ENCODE peak calls at places on chromosomes 11 and 22, in four cellular contexts. P, U, N and V are unnamed samples.

GRCh38 chr11:85947431-85948272 is 92.5 kb downstream of the CCDC83 start:
- DNase-seq in P (no peak), U (peak; percentile 46), N (no peak), V (no peak)

GRCh38 chr22:42086051-42086450 is 4.5 kb downstream of the NDUFA6 start:
- DNase-seq in P (no peak), U (no peak), N (no peak), V (no peak)

GRCh38 chr22:19138217-19139000 is 6.0 kb downstream of the ESS2 start:
- DNase-seq in P (no peak), U (no peak), N (no peak), V (no peak)

GRCh38 chr11:108574675-108575074 is 18.9 kb downstream of the EXPH5 start:
- DNase-seq in P (no peak), U (no peak), N (no peak), V (no peak)

GRCh38 chr11:133919330-133920108 is 37.2 kb downstream of the IGSF9B start:
- DNase-seq in P (no peak), U (no peak), N (no peak), V (no peak)

GRCh38 chr22:45896961-45897538 is 79.9 kb downstream of the WNT7B start:
- DNase-seq in P (no peak), U (no peak), N (no peak), V (no peak)

GRCh38 chr11:84316866-84317560 is 1030.8 kb upstream of the CCDC90B start:
- DNase-seq in P (peak; percentile 33), U (no peak), N (peak; percentile 73), V (no peak)

GRCh38 chr22:38348751-38349496 is 31.7 kb upstream of the CSNK1E start:
- DNase-seq in P (no peak), U (no peak), N (no peak), V (peak; percentile 32)

GRCh38 chr11:85590848-85591483 is 36.2 kb downstream of the DLG2 start:
- DNase-seq in P (peak; percentile 70), U (peak; percentile 60), N (no peak), V (no peak)

GRCh38 chr11:33453225-33453624 is 196.0 kb downstream of the HIPK3 start:
- DNase-seq in P (no peak), U (no peak), N (no peak), V (no peak)

GRCh38 chr22:45997077-45997774 is 20.3 kb upstream of the WNT7B start:
- DNase-seq in P (peak; percentile 48), U (no peak), N (peak; percentile 95), V (peak; percentile 52)

GRCh38 chr22:20117656-20118571 is 888 bp upstream of the TRMT2A start:
- DNase-seq in P (peak; percentile 21), U (no peak), N (no peak), V (no peak)

GRCh38 chr11:133893381-133893780 is 48.1 kb upstream of the SPATA19 start:
- DNase-seq in P (no peak), U (no peak), N (no peak), V (no peak)

GRCh38 chr11:57536947-57537654 is at the start of gene SMTNL1:
- DNase-seq in P (no peak), U (no peak), N (peak; percentile 78), V (no peak)

GRCh38 chr11:88348870-88349269 is 11.3 kb upstream of the CTSC start:
- DNase-seq in P (no peak), U (no peak), N (no peak), V (no peak)

GRCh38 chr22:49204599-49205214 is 623.0 kb downstream of the BRD1 start:
- DNase-seq in P (no peak), U (no peak), N (peak; percentile 1), V (no peak)

GRCh38 chr11:77379253-77379652 is 77.8 kb upstream of the GDPD4 start:
- DNase-seq in P (no peak), U (no peak), N (no peak), V (no peak)

GRCh38 chr11:125263268-125263790 is 98.8 kb downstream of the PKNOX2 start:
- DNase-seq in P (peak; percentile 100), U (no peak), N (peak; percentile 99), V (no peak)

GRCh38 chr11:27153136-27153535 is 112.5 kb downstream of the BBOX1 start:
- DNase-seq in P (no peak), U (no peak), N (peak; percentile 24), V (no peak)

GRCh38 chr11:69923196-69923595 is 104.0 kb upstream of the FGF3 start:
- DNase-seq in P (no peak), U (no peak), N (no peak), V (no peak)

GRCh38 chr11:11450744-11451362 is 97.8 kb upstream of the CSNK2A3 start:
- DNase-seq in P (peak; percentile 82), U (peak; percentile 19), N (no peak), V (no peak)

GRCh38 chr11:112249871-112250590 is 10.6 kb downstream of the PLET1 start:
- DNase-seq in P (peak; percentile 44), U (no peak), N (no peak), V (no peak)

GRCh38 chr11:116895053-116895757 is 57.8 kb upstream of the APOA1 start:
- DNase-seq in P (peak; percentile 83), U (peak; percentile 11), N (no peak), V (peak; percentile 35)

GRCh38 chr11:68206211-68206610 is 6.9 kb downstream of the KMT5B start:
- DNase-seq in P (peak; percentile 82), U (peak; percentile 73), N (peak; percentile 5), V (no peak)

GRCh38 chr11:69003301-69003865 is 9.7 kb downstream of the MRGPRF start:
- DNase-seq in P (no peak), U (no peak), N (no peak), V (no peak)

GRCh38 chr11:79413258-79413657 is 27.6 kb downstream of the TENM4 start:
- DNase-seq in P (peak; percentile 75), U (no peak), N (peak; percentile 66), V (no peak)

GRCh38 chr11:79860336-79860735 is 419.5 kb upstream of the TENM4 start:
- DNase-seq in P (no peak), U (no peak), N (no peak), V (no peak)

GRCh38 chr11:115676768-115677167 is 172.6 kb upstream of the CADM1 start:
- DNase-seq in P (peak; percentile 41), U (no peak), N (no peak), V (no peak)

GRCh38 chr11:101241160-101241795 is 111.7 kb upstream of the PGR start:
- DNase-seq in P (no peak), U (no peak), N (no peak), V (no peak)

GRCh38 chr11:115530752-115531151 is 26.5 kb upstream of the CADM1 start:
- DNase-seq in P (peak; percentile 83), U (peak; percentile 20), N (no peak), V (no peak)

GRCh38 chr11:74543991-74544390 is 48.4 kb upstream of the POLD3 start:
- DNase-seq in P (peak; percentile 52), U (peak; percentile 32), N (no peak), V (no peak)

GRCh38 chr11:11416917-11417316 is 63.9 kb upstream of the CSNK2A3 start:
- DNase-seq in P (peak; percentile 62), U (peak; percentile 11), N (no peak), V (no peak)

GRCh38 chr22:38468761-38469305 is 937 bp downstream of the KDELR3 start:
- DNase-seq in P (no peak), U (no peak), N (no peak), V (no peak)

GRCh38 chr11:105789579-105789978 is 179.7 kb downstream of the GRIA4 start:
- DNase-seq in P (no peak), U (no peak), N (no peak), V (no peak)

GRCh38 chr11:76768091-76769047 is 14.8 kb upstream of the TSKU start:
- DNase-seq in P (peak; percentile 87), U (no peak), N (peak; percentile 73), V (peak; percentile 61)

GRCh38 chr11:118885319-118885718 is 1.6 kb downstream of the CXCR5 start:
- DNase-seq in P (no peak), U (no peak), N (no peak), V (no peak)
- H3K4me3 ChIP-seq in P (no peak overlapping the region), U (no peak overlapping the region), N (no peak overlapping the region), V (no peak overlapping the region)

GRCh38 chr11:114064216-114064615 is 4.7 kb downstream of the ZBTB16 start:
- DNase-seq in P (no peak), U (no peak), N (no peak), V (no peak)
- H3K4me3 ChIP-seq in P (no peak overlapping the region), U (no peak overlapping the region), N (no peak overlapping the region), V (no peak overlapping the region)

GRCh38 chr11:60927600-60927999 is 3.3 kb downstream of the TMEM132A start:
- DNase-seq in P (no peak), U (no peak), N (no peak), V (no peak)
- H3K4me3 ChIP-seq in P (no peak overlapping the region), U (no peak overlapping the region), N (no peak overlapping the region), V (no peak overlapping the region)

GRCh38 chr11:2270322-2271076 is at the start of gene ASCL2:
- DNase-seq in P (no peak), U (no peak), N (no peak), V (no peak)
- H3K4me3 ChIP-seq in P (no peak within 1 kb of the TSS), U (peak within 1 kb of the TSS; percentile 52), N (no peak within 1 kb of the TSS), V (peak within 1 kb of the TSS; percentile 30)

DNA sequence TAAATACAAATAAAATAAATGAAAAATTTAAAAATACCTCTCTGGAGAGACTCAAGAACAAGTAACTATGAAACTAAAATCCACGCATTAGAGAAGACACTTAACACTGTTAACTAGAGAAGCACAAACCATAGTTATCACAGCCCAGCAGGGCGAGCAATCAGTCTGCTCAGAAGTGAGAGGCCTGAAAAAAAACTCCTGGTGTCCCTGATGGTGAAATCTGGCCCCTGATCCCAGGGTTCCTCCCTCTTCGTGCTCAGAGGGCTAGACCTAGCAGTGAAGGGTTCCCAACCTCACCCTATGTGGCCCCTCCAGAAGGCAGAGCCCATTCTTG is 49.7 kb upstream of the VPREB1 start:
- DNase-seq in P (no peak), U (no peak), N (no peak), V (no peak)
- H3K4me3 ChIP-seq in P (no peak overlapping the region), U (no peak overlapping the region), N (no peak overlapping the region), V (no peak overlapping the region)

DNA sequence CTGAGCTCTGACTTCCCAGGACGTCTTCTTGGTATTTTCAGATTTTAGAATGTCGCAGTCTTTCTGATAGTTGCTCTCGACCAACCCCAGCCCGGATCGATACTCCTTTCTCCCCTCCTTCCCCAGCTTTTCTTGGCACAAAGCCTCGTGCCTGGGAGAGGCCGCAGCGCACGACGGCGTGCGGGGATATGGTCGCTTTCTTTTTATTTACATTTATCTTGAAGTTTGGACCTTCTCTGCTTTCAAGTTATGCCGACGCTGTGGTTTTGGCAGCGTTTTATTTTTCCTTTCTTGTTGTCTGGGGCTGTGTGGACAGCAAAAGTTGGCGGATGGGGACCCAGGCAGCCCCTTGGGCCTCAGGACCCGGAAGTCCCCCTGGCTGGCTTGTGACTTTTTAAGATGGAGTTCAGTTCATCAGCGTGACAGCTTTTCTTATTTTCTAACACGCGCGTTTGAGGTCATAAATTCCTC is 4.2 kb upstream of the SPDYC start:
- DNase-seq in P (no peak), U (no peak), N (no peak), V (no peak)
- H3K4me3 ChIP-seq in P (no peak overlapping the region), U (no peak overlapping the region), N (peak overlapping the region; percentile 47), V (no peak overlapping the region)